ENCODE peak calls at places on chromosomes 6 and 20, in eight cellular contexts. V is fibroblast of lung, N is neural progenitor cell, E is GM23248, Y is IMR-90, X is H9, Q is PC-3, C is neuronal stem cell. A is an unnamed sample.
A peak's percentile ranks its signal among the peaks of the same experiment; 100 is the strongest.

GRCh38 chr6:54481096-54481495 is 172.9 kb downstream of the TINAG start:
- DNase-seq in E (no peak), Q (no peak), X (no peak), N (no peak), Y (no peak), V (no peak), C (no peak), A (no peak)

GRCh38 chr6:101011165-101011564 is 130.0 kb upstream of the ASCC3 start:
- DNase-seq in Y (no peak), N (no peak), Q (peak; percentile 74), E (no peak), V (no peak), X (no peak), C (no peak), A (peak; percentile 46)

GRCh38 chr6:2378891-2379652 is 133.7 kb upstream of the GMDS start:
- DNase-seq in E (peak; percentile 82), Q (peak; percentile 67), Y (peak; percentile 82), N (no peak), C (no peak), V (peak; percentile 55), X (no peak), A (no peak)

GRCh38 chr6:135675862-135676261 is 175.6 kb upstream of the PDE7B start:
- DNase-seq in C (peak; percentile 56), Y (peak; percentile 41), V (peak; percentile 13), X (peak; percentile 36), E (peak; percentile 15), Q (peak; percentile 38), N (peak; percentile 72), A (peak; percentile 79)

GRCh38 chr20:31566658-31567379 is 38.3 kb upstream of the ID1 start:
- DNase-seq in V (peak; percentile 25), X (peak; percentile 69), C (no peak), Q (peak; percentile 84), Y (no peak), N (no peak), E (no peak), A (no peak)

GRCh38 chr6:53203483-53203882 is 54.8 kb upstream of the GCM1 start:
- DNase-seq in N (no peak), C (no peak), Y (no peak), V (no peak), X (no peak), E (no peak), Q (no peak), A (no peak)

GRCh38 chr6:46638650-46639049 is 14.0 kb downstream of the CYP39A1 start:
- DNase-seq in C (no peak), X (no peak), E (peak; percentile 32), Q (peak; percentile 77), N (no peak), Y (no peak), V (no peak), A (no peak)

GRCh38 chr20:43665466-43666176 is 1.3 kb upstream of the MYBL2 start:
- DNase-seq in C (no peak), Q (peak; percentile 70), N (no peak), V (no peak), E (no peak), Y (no peak), X (no peak), A (no peak)

GRCh38 chr6:14985366-14985765 is 260.5 kb upstream of the JARID2 start:
- DNase-seq in Q (no peak), Y (no peak), X (no peak), V (no peak), N (no peak), C (no peak), E (no peak), A (no peak)

GRCh38 chr6:33217246-33217645 is 8.9 kb downstream of the RING1 start:
- DNase-seq in E (no peak), X (no peak), N (no peak), V (no peak), Q (no peak), C (no peak), Y (no peak), A (no peak)
- H3K27ac ChIP-seq in E (no peak overlapping the region), X (no peak overlapping the region), N (no peak overlapping the region), V (no peak overlapping the region), Q (no peak overlapping the region), C (no peak overlapping the region), Y (no peak overlapping the region), A (no peak overlapping the region)

DNA sequence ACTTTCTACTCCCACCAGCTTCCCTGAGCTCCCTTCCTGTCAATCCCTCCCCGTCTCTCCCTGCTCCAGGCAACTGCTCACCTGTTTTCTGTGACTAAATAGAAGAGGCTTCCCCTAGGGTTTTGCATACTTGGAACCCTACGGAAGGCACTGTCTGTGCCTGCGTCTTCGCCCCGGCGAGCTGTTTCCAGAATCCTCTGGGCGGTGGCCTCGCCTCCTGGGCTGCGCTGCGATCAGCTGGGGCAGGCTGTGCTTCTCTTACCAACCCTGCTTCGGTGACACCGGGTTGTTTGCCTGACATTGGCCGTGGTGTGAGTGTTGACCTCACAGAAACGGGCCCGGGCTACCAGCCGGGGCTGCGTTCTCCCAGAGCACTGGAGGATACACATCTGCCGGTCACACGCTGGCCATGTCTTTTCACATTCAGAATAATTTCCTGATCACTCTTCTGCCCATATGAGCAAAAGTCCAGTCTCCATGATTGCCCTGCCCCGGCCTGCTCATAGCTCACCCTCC is 29.4 kb upstream of the CCR6 start:
- DNase-seq in E (no peak), Y (no peak), Q (no peak), N (no peak), C (no peak), V (no peak), X (no peak), A (no peak)
- H3K9ac ChIP-seq in E (no peak overlapping the region), Y (no peak overlapping the region), Q (no peak overlapping the region), N (no peak overlapping the region), C (no peak overlapping the region), V (no peak overlapping the region), X (no peak overlapping the region), A (no peak overlapping the region)

GRCh38 chr20:17609978-17610377 is 40.1 kb downstream of the DSTN start:
- DNase-seq in Q (no peak), C (no peak), V (no peak), Y (no peak), E (no peak), X (no peak), N (no peak), A (no peak)

GRCh38 chr20:17602493-17602892 is 32.6 kb downstream of the DSTN start:
- DNase-seq in Y (no peak), V (no peak), E (no peak), Q (no peak), C (no peak), X (peak; percentile 39), N (no peak), A (no peak)

GRCh38 chr20:17608701-17609497 is 39.0 kb downstream of the DSTN start:
- DNase-seq in Y (no peak), Q (no peak), E (no peak), V (no peak), C (no peak), N (no peak), X (no peak), A (no peak)

GRCh38 chr20:17605131-17605660 is 35.3 kb downstream of the DSTN start:
- DNase-seq in E (no peak), N (no peak), Y (no peak), Q (peak; percentile 75), X (no peak), V (no peak), C (no peak), A (no peak)

DNA sequence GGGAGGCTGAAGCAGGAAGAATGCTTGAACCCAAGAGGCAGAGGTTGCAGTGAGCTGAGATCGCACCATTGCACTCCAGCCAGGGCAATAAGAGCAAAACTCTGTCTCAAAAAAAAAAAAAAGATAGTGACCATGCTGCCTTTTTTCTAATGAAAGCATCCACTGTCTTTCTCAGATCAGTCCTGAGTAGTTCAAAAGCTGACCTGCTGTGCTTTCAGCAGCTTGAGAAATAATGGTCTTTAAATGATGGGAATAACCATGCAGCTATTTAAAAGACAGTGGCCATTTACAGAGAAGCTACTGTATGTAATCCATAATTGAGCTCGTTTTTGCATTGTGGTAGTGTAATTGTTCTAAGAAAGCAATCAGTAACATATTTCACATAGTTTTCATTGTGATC is 36.1 kb downstream of the DSTN start:
- DNase-seq in C (no peak), N (no peak), X (no peak), E (no peak), Q (no peak), Y (no peak), V (no peak), A (no peak)
- H3K27ac ChIP-seq in C (no peak overlapping the region), N (no peak overlapping the region), X (no peak overlapping the region), E (no peak overlapping the region), Q (no peak overlapping the region), Y (no peak overlapping the region), V (no peak overlapping the region), A (no peak overlapping the region)

DNA sequence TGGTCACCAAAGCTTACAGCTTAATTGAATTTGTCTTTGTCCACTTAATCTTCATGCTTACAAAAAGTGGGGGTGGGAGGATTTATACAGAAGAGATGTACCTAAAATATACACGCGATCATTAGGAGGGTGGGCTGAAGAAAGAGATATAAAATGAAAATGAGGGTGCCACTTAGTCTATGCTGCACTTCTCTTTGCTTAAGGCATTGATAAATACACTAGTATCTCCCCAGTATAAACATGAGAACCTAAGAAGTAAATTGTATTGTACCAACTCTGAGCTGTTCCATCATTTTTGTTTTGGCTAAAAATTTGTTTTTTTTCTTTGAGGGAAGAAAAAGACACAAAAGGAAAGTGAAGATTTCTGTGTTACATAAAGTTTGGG is 170.8 kb upstream of the ZNF217 start:
- DNase-seq in Q (no peak), V (no peak), X (no peak), Y (no peak), N (no peak), C (no peak), E (no peak), A (no peak)
- H3K9ac ChIP-seq in Q (peak overlapping the region; percentile 7), V (no peak overlapping the region), X (peak overlapping the region; percentile 5), Y (no peak overlapping the region), N (no peak overlapping the region), C (no peak overlapping the region), E (peak overlapping the region; percentile 58), A (no peak overlapping the region)

DNA sequence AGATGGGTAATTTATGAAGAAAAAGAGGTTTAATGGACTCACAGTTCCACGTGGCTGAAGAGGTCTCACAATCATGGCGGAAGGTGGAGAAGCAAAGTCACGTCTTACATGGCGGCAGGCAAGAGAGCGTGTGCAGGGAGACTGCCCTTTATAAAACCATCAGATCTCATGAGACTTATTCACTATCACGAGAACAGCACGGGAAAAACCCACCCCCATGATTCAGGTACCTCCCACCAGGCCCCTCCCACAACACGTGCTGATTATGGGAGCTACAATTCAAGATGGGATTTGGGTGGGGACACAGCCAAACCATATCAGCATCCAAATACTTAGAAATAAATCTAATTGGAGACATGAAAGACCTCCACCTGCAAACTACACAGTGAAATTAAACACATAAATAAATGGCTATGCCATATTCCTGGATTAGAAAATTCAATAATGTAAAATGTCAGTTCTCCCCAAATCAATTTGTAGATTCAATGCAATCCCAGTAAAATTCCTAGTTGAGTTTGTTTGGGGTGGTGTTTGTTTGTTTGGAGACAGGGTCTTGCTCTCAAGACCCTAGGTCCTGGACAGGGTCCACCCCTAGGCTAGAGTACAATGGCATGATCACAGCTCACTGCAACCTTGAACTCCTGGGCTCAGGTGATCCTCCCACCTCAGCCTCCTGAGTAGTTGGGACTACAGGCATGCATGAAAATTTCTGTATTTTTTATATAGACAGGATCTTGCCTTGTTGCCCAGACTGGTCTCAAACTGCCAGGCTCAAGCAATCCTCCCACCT is 101.6 kb downstream of the TAF4 start:
- DNase-seq in Q (no peak), V (no peak), X (no peak), E (no peak), Y (no peak), C (no peak), N (no peak), A (no peak)
- H3K27ac ChIP-seq in Q (no peak overlapping the region), V (no peak overlapping the region), X (no peak overlapping the region), E (no peak overlapping the region), Y (no peak overlapping the region), C (no peak overlapping the region), N (no peak overlapping the region), A (no peak overlapping the region)

GRCh38 chr20:32632461-32633354 is 41.0 kb downstream of the C20orf203 start:
- DNase-seq in E (no peak), X (no peak), V (no peak), Y (no peak), N (no peak), C (no peak), Q (no peak), A (no peak)
- H3K9ac ChIP-seq in E (no peak overlapping the region), X (no peak overlapping the region), V (no peak overlapping the region), Y (no peak overlapping the region), N (no peak overlapping the region), C (no peak overlapping the region), Q (no peak overlapping the region), A (no peak overlapping the region)

A was measured in Karpas-422.